ENCODE peak calls at places on chromosomes 3 and 15, in seven cellular contexts. One of them, this sample, is unnamed.

GRCh38 chr3:184662192-184662591 is 49.7 kb downstream of the MAGEF1 start:
- DNase-seq in IMR-90: peak
- DNase-seq in posterior vena cava: no peak
- DNase-seq in heart right ventricle: no peak
- DNase-seq in stimulated activated CD8-positive, alpha-beta memory T cell treated with anti-CD3 and anti-CD28 coated beads, Interleukin-7, amount 100 ng/mL, for 1 hour: no peak
- DNase-seq in esophagus muscularis mucosa: no peak
- DNase-seq in amniotic epithelial cell: no peak
- DNase-seq in this sample: no peak

GRCh38 chr15:79916424-79916823 is 19.6 kb upstream of the MTHFS start:
- DNase-seq in IMR-90: no peak
- DNase-seq in posterior vena cava: no peak
- DNase-seq in heart right ventricle: no peak
- DNase-seq in stimulated activated CD8-positive, alpha-beta memory T cell treated with anti-CD3 and anti-CD28 coated beads, Interleukin-7, amount 100 ng/mL, for 1 hour: no peak
- DNase-seq in esophagus muscularis mucosa: no peak
- DNase-seq in amniotic epithelial cell: no peak
- DNase-seq in this sample: no peak

GRCh38 chr15:78170848-78171773 is 21.9 kb downstream of the IDH3A start:
- DNase-seq in IMR-90: no peak
- DNase-seq in posterior vena cava: peak
- DNase-seq in heart right ventricle: no peak
- DNase-seq in stimulated activated CD8-positive, alpha-beta memory T cell treated with anti-CD3 and anti-CD28 coated beads, Interleukin-7, amount 100 ng/mL, for 1 hour: no peak
- DNase-seq in esophagus muscularis mucosa: no peak
- DNase-seq in amniotic epithelial cell: no peak
- DNase-seq in this sample: no peak

GRCh38 chr15:59185725-59186124 is 20.9 kb upstream of the LDHAL6B start:
- DNase-seq in IMR-90: no peak
- DNase-seq in posterior vena cava: no peak
- DNase-seq in heart right ventricle: no peak
- DNase-seq in stimulated activated CD8-positive, alpha-beta memory T cell treated with anti-CD3 and anti-CD28 coated beads, Interleukin-7, amount 100 ng/mL, for 1 hour: no peak
- DNase-seq in esophagus muscularis mucosa: no peak
- DNase-seq in amniotic epithelial cell: no peak
- DNase-seq in this sample: no peak

GRCh38 chr15:70466895-70467529 is 296.3 kb downstream of the UACA start:
- DNase-seq in IMR-90: peak
- DNase-seq in posterior vena cava: peak
- DNase-seq in heart right ventricle: peak
- DNase-seq in stimulated activated CD8-positive, alpha-beta memory T cell treated with anti-CD3 and anti-CD28 coated beads, Interleukin-7, amount 100 ng/mL, for 1 hour: no peak
- DNase-seq in esophagus muscularis mucosa: no peak
- DNase-seq in amniotic epithelial cell: peak
- DNase-seq in this sample: no peak

GRCh38 chr15:33131880-33132279 is 62.6 kb downstream of the FMN1 start:
- DNase-seq in IMR-90: peak
- DNase-seq in posterior vena cava: no peak
- DNase-seq in heart right ventricle: no peak
- DNase-seq in stimulated activated CD8-positive, alpha-beta memory T cell treated with anti-CD3 and anti-CD28 coated beads, Interleukin-7, amount 100 ng/mL, for 1 hour: no peak
- DNase-seq in esophagus muscularis mucosa: no peak
- DNase-seq in amniotic epithelial cell: peak
- DNase-seq in this sample: no peak

GRCh38 chr3:134282659-134283047 is 32.0 kb upstream of the RYK start:
- DNase-seq in IMR-90: no peak
- DNase-seq in posterior vena cava: no peak
- DNase-seq in heart right ventricle: no peak
- DNase-seq in stimulated activated CD8-positive, alpha-beta memory T cell treated with anti-CD3 and anti-CD28 coated beads, Interleukin-7, amount 100 ng/mL, for 1 hour: no peak
- DNase-seq in esophagus muscularis mucosa: no peak
- DNase-seq in amniotic epithelial cell: peak
- DNase-seq in this sample: no peak

GRCh38 chr3:138348107-138348949 is at the start of gene MRAS:
- DNase-seq in IMR-90: peak
- DNase-seq in posterior vena cava: peak
- DNase-seq in heart right ventricle: peak
- DNase-seq in stimulated activated CD8-positive, alpha-beta memory T cell treated with anti-CD3 and anti-CD28 coated beads, Interleukin-7, amount 100 ng/mL, for 1 hour: no peak
- DNase-seq in esophagus muscularis mucosa: no peak
- DNase-seq in amniotic epithelial cell: peak
- DNase-seq in this sample: no peak

GRCh38 chr3:67245545-67245944 is 247.4 kb downstream of the KBTBD8 start:
- DNase-seq in IMR-90: no peak
- DNase-seq in posterior vena cava: no peak
- DNase-seq in heart right ventricle: no peak
- DNase-seq in stimulated activated CD8-positive, alpha-beta memory T cell treated with anti-CD3 and anti-CD28 coated beads, Interleukin-7, amount 100 ng/mL, for 1 hour: no peak
- DNase-seq in esophagus muscularis mucosa: no peak
- DNase-seq in amniotic epithelial cell: no peak
- DNase-seq in this sample: no peak

GRCh38 chr15:31268911-31269784 is 57.5 kb upstream of the KLF13 start:
- DNase-seq in IMR-90: no peak
- DNase-seq in posterior vena cava: peak
- DNase-seq in heart right ventricle: peak
- DNase-seq in stimulated activated CD8-positive, alpha-beta memory T cell treated with anti-CD3 and anti-CD28 coated beads, Interleukin-7, amount 100 ng/mL, for 1 hour: no peak
- DNase-seq in esophagus muscularis mucosa: peak
- DNase-seq in amniotic epithelial cell: no peak
- DNase-seq in this sample: no peak

GRCh38 chr3:104546301-104546700 is 820.4 kb upstream of the ALCAM start:
- DNase-seq in IMR-90: no peak
- DNase-seq in posterior vena cava: no peak
- DNase-seq in heart right ventricle: no peak
- DNase-seq in stimulated activated CD8-positive, alpha-beta memory T cell treated with anti-CD3 and anti-CD28 coated beads, Interleukin-7, amount 100 ng/mL, for 1 hour: no peak
- DNase-seq in esophagus muscularis mucosa: no peak
- DNase-seq in amniotic epithelial cell: peak
- DNase-seq in this sample: no peak

GRCh38 chr3:100260081-100260684 is 609 bp upstream of the TBC1D23 start:
- DNase-seq in IMR-90: peak
- DNase-seq in posterior vena cava: peak
- DNase-seq in heart right ventricle: peak
- DNase-seq in stimulated activated CD8-positive, alpha-beta memory T cell treated with anti-CD3 and anti-CD28 coated beads, Interleukin-7, amount 100 ng/mL, for 1 hour: no peak
- DNase-seq in esophagus muscularis mucosa: no peak
- DNase-seq in amniotic epithelial cell: peak
- DNase-seq in this sample: no peak

This sample was measured in NCI-H1436 treated with DMSO at 0.1 percent for 48 hours.